ENCODE peak calls at places on chromosomes 7 and 10, in ten cellular contexts. U is activated T-cell treated with anti-CD3 and anti-CD28 coated beads, Interleukin-2, amount 50 U/mL, for 1 hour; I is NCI-H1092; J is cardiac fibroblast; K is GM03348; Z is stimulated activated CD4-positive, alpha-beta T cell treated with anti-CD3 and anti-CD28 coated beads, Interleukin-12 subunit alpha, Interleukin-12 subunit beta, amount 100 ng/mL, for 24 hours; G is D341Med; R is AG04449; V is adrenal gland; C is posterior cingulate gyrus. B is an unnamed sample.

GRCh38 chr7:100568936-100569844 is 4.5 kb downstream of the SAP25 start:
- DNase-seq in U (peak), I (peak), J (peak), K (peak), Z (no peak), G (peak), R (no peak), V (peak), C (peak), B (peak)

GRCh38 chr7:98831641-98832221 is 38.1 kb downstream of the TMEM130 start:
- DNase-seq in U (peak), I (no peak), J (peak), K (no peak), Z (no peak), G (no peak), R (no peak), V (no peak), C (no peak), B (peak)

GRCh38 chr10:113266152-113266551 is 286.7 kb upstream of the HABP2 start:
- DNase-seq in U (no peak), I (no peak), J (no peak), K (no peak), Z (no peak), G (no peak), R (no peak), V (no peak), C (no peak), B (no peak)

GRCh38 chr7:41979834-41980307 is 257.1 kb downstream of the GLI3 start:
- DNase-seq in U (no peak), I (no peak), J (peak), K (peak), Z (no peak), G (peak), R (no peak), V (no peak), C (no peak), B (no peak)

GRCh38 chr7:159169391-159169790 is 24.7 kb upstream of the VIPR2 start:
- DNase-seq in U (no peak), I (no peak), J (no peak), K (no peak), Z (no peak), G (no peak), R (no peak), V (no peak), C (no peak), B (no peak)

GRCh38 chr10:102588875-102589274 is 55.4 kb upstream of the TRIM8 start:
- DNase-seq in U (no peak), I (no peak), J (no peak), K (no peak), Z (no peak), G (no peak), R (no peak), V (no peak), C (no peak), B (no peak)

GRCh38 chr7:114412548-114412947 is 2.1 kb upstream of the FOXP2 start:
- DNase-seq in U (no peak), I (peak), J (no peak), K (no peak), Z (no peak), G (no peak), R (no peak), V (no peak), C (no peak), B (no peak)

GRCh38 chr10:96719850-96720421 is 378 bp downstream of the PIK3AP1 start:
- DNase-seq in U (peak), I (no peak), J (no peak), K (no peak), Z (peak), G (no peak), R (no peak), V (peak), C (no peak), B (no peak)

GRCh38 chr7:15889501-15889900 is 203.0 kb upstream of the MEOX2 start:
- DNase-seq in U (no peak), I (no peak), J (peak), K (peak), Z (no peak), G (peak), R (no peak), V (no peak), C (no peak), B (no peak)

GRCh38 chr10:78672898-78673297 is 395.9 kb upstream of the ZMIZ1 start:
- DNase-seq in U (no peak), I (no peak), J (peak), K (peak), Z (no peak), G (no peak), R (no peak), V (no peak), C (no peak), B (no peak)

GRCh38 chr7:96314402-96315108 is 7.3 kb downstream of the SLC25A13 start:
- DNase-seq in U (no peak), I (no peak), J (no peak), K (no peak), Z (no peak), G (no peak), R (no peak), V (no peak), C (no peak), B (no peak)

GRCh38 chr7:66377714-66378113 is 172.6 kb downstream of the TPST1 start:
- DNase-seq in U (no peak), I (no peak), J (no peak), K (no peak), Z (no peak), G (no peak), R (no peak), V (no peak), C (no peak), B (no peak)

GRCh38 chr7:24700446-24701044 is 56.7 kb downstream of the GSDME start:
- DNase-seq in U (no peak), I (no peak), J (peak), K (no peak), Z (no peak), G (no peak), R (no peak), V (no peak), C (no peak), B (no peak)

B was measured in activated CD4-positive, alpha-beta T cell treated with anti-CD3 and anti-CD28 coated beads for 1 hour.